ENCODE peak calls at places on chromosomes 12 and 14, in nine cellular contexts. F, S, U, Y, M, A, E, O and Q are unnamed samples.
A peak's percentile ranks its signal among the peaks of the same experiment; 100 is the strongest.

GRCh38 chr14:31090872-31091764 is 64.9 kb upstream of the STRN3 start:
- ATAC-seq in F (peak; percentile 95), S (peak; percentile 83), U (peak; percentile 94), Y (peak; percentile 96), M (no peak), A (peak; percentile 94), E (no peak), O (no peak), Q (peak; percentile 90)

GRCh38 chr14:81655423-81656314 is 122.0 kb upstream of the SEL1L start:
- ATAC-seq in F (no peak), S (peak; percentile 91), U (peak; percentile 43), Y (peak; percentile 48), M (no peak), A (peak; percentile 41), E (no peak), O (no peak), Q (no peak)

GRCh38 chr14:73753043-73753886 is 39.1 kb upstream of the PNMA1 start:
- ATAC-seq in F (peak; percentile 45), S (peak; percentile 72), U (peak; percentile 24), Y (peak; percentile 6), M (peak; percentile 10), A (no peak), E (peak; percentile 66), O (peak; percentile 71), Q (peak; percentile 21)

GRCh38 chr12:130827432-130827831 is 11.6 kb downstream of the STX2 start:
- ATAC-seq in F (peak; percentile 5), S (no peak), U (peak; percentile 64), Y (no peak), M (peak; percentile 40), A (no peak), E (no peak), O (no peak), Q (no peak)

GRCh38 chr14:103149847-103150246 is 26.6 kb downstream of the TNFAIP2 start:
- ATAC-seq in F (no peak), S (no peak), U (no peak), Y (no peak), M (no peak), A (no peak), E (no peak), O (no peak), Q (no peak)

GRCh38 chr14:51020024-51020710 is 74.7 kb downstream of the TRIM9 start:
- ATAC-seq in F (no peak), S (peak; percentile 50), U (no peak), Y (no peak), M (no peak), A (peak; percentile 76), E (no peak), O (no peak), Q (no peak)

GRCh38 chr12:56158926-56159461 is 835 bp downstream of the MYL6 start:
- ATAC-seq in F (peak; percentile 75), S (peak; percentile 29), U (peak; percentile 62), Y (peak; percentile 59), M (peak; percentile 11), A (peak; percentile 78), E (no peak), O (no peak), Q (peak; percentile 72)

GRCh38 chr14:102218688-102219087 is 79.0 kb downstream of the WDR20 start:
- ATAC-seq in F (no peak), S (no peak), U (no peak), Y (no peak), M (no peak), A (peak; percentile 53), E (no peak), O (no peak), Q (no peak)

GRCh38 chr14:54483073-54483745 is 5.6 kb downstream of the GMFB start:
- ATAC-seq in F (no peak), S (peak; percentile 95), U (no peak), Y (no peak), M (peak; percentile 49), A (peak; percentile 41), E (no peak), O (no peak), Q (peak; percentile 19)

GRCh38 chr14:59461891-59462290 is 3.3 kb downstream of the GPR135 start:
- ATAC-seq in F (no peak), S (no peak), U (no peak), Y (no peak), M (no peak), A (no peak), E (no peak), O (no peak), Q (no peak)

GRCh38 chr14:96895658-96896271 is 98.6 kb downstream of the VRK1 start:
- ATAC-seq in F (no peak), S (no peak), U (no peak), Y (no peak), M (no peak), A (no peak), E (no peak), O (no peak), Q (no peak)

GRCh38 chr12:89840162-89840922 is 131.7 kb upstream of the ATP2B1 start:
- ATAC-seq in F (no peak), S (no peak), U (no peak), Y (no peak), M (no peak), A (no peak), E (no peak), O (no peak), Q (no peak)

GRCh38 chr12:1966561-1967211 is 37.6 kb downstream of the DCP1B start:
- ATAC-seq in F (no peak), S (no peak), U (no peak), Y (no peak), M (no peak), A (no peak), E (no peak), O (no peak), Q (no peak)

GRCh38 chr12:117994551-117995438 is 21.7 kb upstream of the RFC5 start:
- ATAC-seq in F (no peak), S (no peak), U (no peak), Y (no peak), M (peak; percentile 81), A (no peak), E (no peak), O (no peak), Q (no peak)

GRCh38 chr12:12999276-12999958 is 648 bp downstream of the HEBP1 start:
- ATAC-seq in F (no peak), S (peak; percentile 12), U (peak; percentile 25), Y (peak; percentile 35), M (no peak), A (no peak), E (no peak), O (peak; percentile 1), Q (no peak)

GRCh38 chr14:101408077-101408831 is 153.0 kb upstream of the DIO3 start:
- ATAC-seq in F (peak; percentile 56), S (no peak), U (no peak), Y (no peak), M (no peak), A (no peak), E (no peak), O (no peak), Q (no peak)

GRCh38 chr12:26275313-26276257 is 80.2 kb downstream of the SSPN start:
- ATAC-seq in F (no peak), S (no peak), U (no peak), Y (no peak), M (no peak), A (no peak), E (no peak), O (no peak), Q (no peak)

GRCh38 chr12:126163984-126164383 is 1098.7 kb downstream of the AACS start:
- ATAC-seq in F (no peak), S (no peak), U (peak; percentile 98), Y (no peak), M (no peak), A (no peak), E (no peak), O (no peak), Q (no peak)

GRCh38 chr12:3977621-3978020 is 104.4 kb upstream of the PARP11 start:
- ATAC-seq in F (no peak), S (no peak), U (no peak), Y (no peak), M (no peak), A (no peak), E (no peak), O (no peak), Q (no peak)

GRCh38 chr14:53347046-53347445 is 193.9 kb upstream of the DDHD1 start:
- ATAC-seq in F (no peak), S (no peak), U (no peak), Y (no peak), M (no peak), A (no peak), E (no peak), O (no peak), Q (no peak)

GRCh38 chr12:116393859-116394650 is 116.6 kb upstream of the MED13L start:
- ATAC-seq in F (no peak), S (no peak), U (no peak), Y (no peak), M (no peak), A (no peak), E (no peak), O (no peak), Q (no peak)

GRCh38 chr14:92460541-92460915 is 53.1 kb upstream of the RIN3 start:
- ATAC-seq in F (no peak), S (no peak), U (no peak), Y (no peak), M (no peak), A (no peak), E (no peak), O (no peak), Q (no peak)

GRCh38 chr14:104224516-104225281 is 86.3 kb downstream of the KIF26A start:
- ATAC-seq in F (peak; percentile 5), S (peak; percentile 17), U (no peak), Y (no peak), M (no peak), A (no peak), E (no peak), O (no peak), Q (no peak)

GRCh38 chr12:108825205-108825950 is 32.0 kb downstream of the SSH1 start:
- ATAC-seq in F (no peak), S (peak; percentile 37), U (peak; percentile 26), Y (no peak), M (peak; percentile 50), A (no peak), E (no peak), O (no peak), Q (no peak)

GRCh38 chr12:75361408-75361807 is 26.9 kb downstream of the GLIPR1L1 start:
- ATAC-seq in F (no peak), S (no peak), U (no peak), Y (no peak), M (peak; percentile 81), A (no peak), E (no peak), O (no peak), Q (no peak)

GRCh38 chr12:52022841-52023181 is 16.1 kb downstream of the TAMALIN start:
- ATAC-seq in F (peak; percentile 1), S (no peak), U (peak; percentile 6), Y (no peak), M (peak; percentile 28), A (no peak), E (no peak), O (no peak), Q (peak; percentile 9)

GRCh38 chr14:96135285-96135684 is 69.4 kb upstream of the BDKRB2 start:
- ATAC-seq in F (peak; percentile 64), S (no peak), U (peak; percentile 50), Y (no peak), M (no peak), A (no peak), E (no peak), O (no peak), Q (peak; percentile 54)

GRCh38 chr12:47574252-47575021 is 131.4 kb downstream of the RPAP3 start:
- ATAC-seq in F (no peak), S (no peak), U (no peak), Y (no peak), M (peak; percentile 96), A (no peak), E (no peak), O (no peak), Q (no peak)

GRCh38 chr12:101968770-101969169 is 91.4 kb downstream of the DRAM1 start:
- ATAC-seq in F (no peak), S (no peak), U (no peak), Y (no peak), M (no peak), A (no peak), E (peak; percentile 64), O (peak; percentile 72), Q (no peak)

GRCh38 chr14:95394981-95395737 is 75.5 kb upstream of the CLMN start:
- ATAC-seq in F (no peak), S (no peak), U (no peak), Y (no peak), M (peak; percentile 60), A (peak; percentile 44), E (no peak), O (no peak), Q (peak; percentile 75)

GRCh38 chr14:103052407-103052806 is 4.9 kb downstream of the CDC42BPB start:
- ATAC-seq in F (peak; percentile 26), S (no peak), U (no peak), Y (no peak), M (no peak), A (no peak), E (no peak), O (no peak), Q (no peak)